ENCODE peak calls at places on chromosomes 7 and 10, in six cellular contexts. H is activated CD4-positive, alpha-beta T cell treated with anti-CD3 and anti-CD28 coated beads, Interleukin-2, amount 50 U/mL, for 24 hours; L is SW 1271; F is endodermal cell; G is left lobe of liver; E is fibroblast of lung. I is an unnamed sample.

GRCh38 chr7:1254281-1255082 is 21.8 kb downstream of the UNCX start:
- DNase-seq in G (no peak), L (no peak), H (no peak), F (no peak), E (no peak), I (no peak)

GRCh38 chr7:131222171-131222570 is 105.5 kb upstream of the MKLN1 start:
- DNase-seq in H (no peak), G (no peak), L (no peak), F (no peak), E (no peak), I (no peak)

GRCh38 chr10:129768437-129769355 is 195.4 kb downstream of the EBF3 start:
- DNase-seq in E (no peak), G (peak), F (peak), L (no peak), H (no peak), I (peak)

GRCh38 chr7:101829374-101829773 is 11.9 kb downstream of the CUX1 start:
- DNase-seq in L (no peak), E (no peak), G (peak), F (no peak), H (no peak), I (no peak)

GRCh38 chr7:116644628-116645027 is 27.4 kb upstream of the MET start:
- DNase-seq in F (no peak), L (no peak), H (no peak), E (no peak), G (no peak), I (no peak)

GRCh38 chr7:15684834-15685233 is 1.6 kb downstream of the MEOX2 start:
- DNase-seq in G (no peak), F (peak), L (no peak), H (no peak), E (no peak), I (no peak)

GRCh38 chr10:118567701-118568248 is 27.7 kb downstream of the PRLHR start:
- DNase-seq in H (no peak), E (no peak), F (no peak), G (no peak), L (no peak), I (no peak)

GRCh38 chr7:116265881-116266280 is 55.5 kb downstream of the TES start:
- DNase-seq in L (no peak), E (no peak), H (no peak), G (no peak), F (no peak), I (no peak)

GRCh38 chr10:4947635-4948596 is 15.3 kb upstream of the AKR1C1 start:
- DNase-seq in G (peak), L (no peak), H (no peak), E (peak), F (no peak), I (no peak)

GRCh38 chr7:130903358-130903974 is 169.5 kb upstream of the KLF14 start:
- DNase-seq in E (peak), H (no peak), G (peak), L (peak), F (no peak), I (no peak)

GRCh38 chr10:30172663-30173062 is 113.3 kb upstream of the JCAD start:
- DNase-seq in L (no peak), F (no peak), H (no peak), E (peak), G (no peak), I (no peak)

GRCh38 chr10:44382131-44382858 is 2.6 kb downstream of the CXCL12 start:
- DNase-seq in E (peak), F (peak), L (no peak), G (peak), H (no peak), I (peak)

GRCh38 chr10:103603382-103603781 is 109.9 kb downstream of the NEURL1 start:
- DNase-seq in H (no peak), E (no peak), F (no peak), L (no peak), G (no peak), I (no peak)

GRCh38 chr7:81008901-81009300 is 90.0 kb upstream of the SEMA3C start:
- DNase-seq in F (no peak), H (no peak), L (no peak), E (no peak), G (no peak), I (no peak)

GRCh38 chr7:111832159-111832558 is 269.9 kb upstream of the IMMP2L start:
- DNase-seq in E (no peak), H (no peak), F (no peak), G (no peak), L (no peak), I (no peak)

GRCh38 chr7:95104739-95105138 is 197.3 kb downstream of the PPP1R9A start:
- DNase-seq in E (peak), G (no peak), L (no peak), F (no peak), H (no peak), I (no peak)

GRCh38 chr10:114634607-114634974 is 23.5 kb downstream of the ABLIM1 start:
- DNase-seq in L (peak), H (no peak), E (peak), F (no peak), G (no peak), I (no peak)

GRCh38 chr7:5143935-5144903 is 45.8 kb upstream of the WIPI2 start:
- DNase-seq in H (no peak), E (peak), G (no peak), F (no peak), L (no peak), I (no peak)

GRCh38 chr10:3085785-3086567 is 18.6 kb downstream of the PFKP start:
- DNase-seq in F (no peak), L (no peak), G (no peak), H (no peak), E (no peak), I (no peak)

GRCh38 chr10:19302117-19302516 is 253.5 kb downstream of the MALRD1 start:
- DNase-seq in F (no peak), H (no peak), G (no peak), E (peak), L (no peak), I (no peak)

GRCh38 chr7:16071246-16071857 is 350.0 kb downstream of the CRPPA start:
- DNase-seq in E (peak), G (no peak), L (peak), F (peak), H (no peak), I (no peak)

GRCh38 chr10:109282510-109282909 is 640.8 kb downstream of the XPNPEP1 start:
- DNase-seq in F (no peak), L (no peak), H (no peak), G (no peak), E (peak), I (no peak)

GRCh38 chr10:86178401-86179142 is 188.0 kb downstream of the GRID1 start:
- DNase-seq in E (no peak), F (peak), L (no peak), H (no peak), G (no peak), I (peak)

GRCh38 chr10:114868801-114869200 is 47.2 kb downstream of the FHIP2A start:
- DNase-seq in L (no peak), E (peak), H (no peak), G (no peak), F (no peak), I (no peak)

GRCh38 chr7:774161-775109 is 47.4 kb upstream of the PRKAR1B start:
- DNase-seq in F (peak), G (no peak), H (peak), L (no peak), E (peak), I (peak)

GRCh38 chr10:33790506-33791283 is 456.2 kb upstream of the NRP1 start:
- DNase-seq in G (no peak), F (no peak), H (no peak), E (peak), L (no peak), I (no peak)

GRCh38 chr10:77287647-77288120 is 349.9 kb downstream of the KCNMA1 start:
- DNase-seq in H (no peak), F (peak), G (peak), L (no peak), E (no peak), I (no peak)

GRCh38 chr7:75617634-75618234 is 121.0 kb downstream of the HIP1 start:
- DNase-seq in E (peak), F (no peak), G (peak), H (no peak), L (no peak), I (no peak)

GRCh38 chr7:156640257-156640948 is at the start of gene RNF32:
- DNase-seq in L (peak), F (peak), H (peak), E (peak), G (peak), I (peak)

GRCh38 chr7:91784469-91784868 is 96.0 kb downstream of the MTERF1 start:
- DNase-seq in L (peak), E (peak), G (no peak), F (no peak), H (no peak), I (no peak)

GRCh38 chr7:131265227-131265626 is 62.4 kb upstream of the MKLN1 start:
- DNase-seq in H (no peak), G (no peak), L (no peak), E (no peak), F (no peak), I (no peak)

GRCh38 chr10:23013581-23014335 is 81.6 kb upstream of the MSRB2 start:
- DNase-seq in F (no peak), E (no peak), L (no peak), H (no peak), G (no peak), I (no peak)

GRCh38 chr7:7810826-7811225 is 92.4 kb upstream of the RPA3 start:
- DNase-seq in F (no peak), L (no peak), G (no peak), H (no peak), E (no peak), I (no peak)

I was measured in H9.